ENCODE peak calls at places on chromosomes 13 and 19, in ten cellular contexts. Q is hippocampal formation; M is fibroblast of the aortic adventitia; P is stimulated activated CD4-positive, alpha-beta T cell treated with anti-CD3 and anti-CD28 coated beads, Interleukin-1b, Interleukin-23, amount 100 ng/mL, for 24 hours; N is activated CD4-positive, alpha-beta memory T cell treated with anti-CD3 and anti-CD28 coated beads for 36 hours; E is AG09309; T is cardiac fibroblast; K is SK-N-SH; B is NCI-H446 treated with DMSO at 0.1 percent for 48 hours; R is fibroblast of mammary gland. G is an unnamed sample.

GRCh38 chr13:113834496-113835200 is 29.2 kb downstream of the GAS6 start:
- DNase-seq in Q (no peak), M (no peak), P (no peak), N (no peak), E (no peak), T (no peak), K (no peak), B (no peak), R (no peak), G (no peak)

GRCh38 chr13:113914333-113915011 is 50.6 kb upstream of the GAS6 start:
- DNase-seq in Q (no peak), M (no peak), P (no peak), N (no peak), E (no peak), T (no peak), K (no peak), B (no peak), R (no peak), G (no peak)

GRCh38 chr13:51600703-51601102 is 16.4 kb downstream of the WDFY2 start:
- DNase-seq in Q (no peak), M (no peak), P (no peak), N (no peak), E (no peak), T (no peak), K (no peak), B (no peak), R (no peak), G (no peak)

GRCh38 chr19:33553530-33554310 is 32.1 kb upstream of the PEPD start:
- DNase-seq in Q (no peak), M (no peak), P (no peak), N (no peak), E (no peak), T (no peak), K (no peak), B (no peak), R (no peak), G (no peak)

GRCh38 chr19:13010038-13010991 is 15.0 kb downstream of the NFIX start:
- DNase-seq in Q (no peak), M (peak), P (no peak), N (no peak), E (no peak), T (no peak), K (no peak), B (no peak), R (peak), G (no peak)

GRCh38 chr19:38685666-38686529 is 38.4 kb downstream of the ACTN4 start:
- DNase-seq in Q (no peak), M (peak), P (no peak), N (peak), E (no peak), T (peak), K (peak), B (peak), R (peak), G (no peak)

GRCh38 chr19:51342631-51343569 is 961 bp upstream of the VSIG10L start:
- DNase-seq in Q (no peak), M (no peak), P (no peak), N (no peak), E (no peak), T (no peak), K (no peak), B (no peak), R (no peak), G (no peak)

GRCh38 chr19:28838909-28839308 is 374.0 kb downstream of the UQCRFS1 start:
- DNase-seq in Q (no peak), M (no peak), P (no peak), N (no peak), E (no peak), T (no peak), K (no peak), B (no peak), R (no peak), G (no peak)

GRCh38 chr19:13865578-13866462 is 11.1 kb upstream of the NANOS3 start:
- DNase-seq in Q (no peak), M (no peak), P (no peak), N (no peak), E (no peak), T (no peak), K (peak), B (no peak), R (no peak), G (no peak)

GRCh38 chr19:21566073-21566472 is 60.7 kb downstream of the ZNF429 start:
- DNase-seq in Q (no peak), M (no peak), P (no peak), N (peak), E (no peak), T (no peak), K (no peak), B (no peak), R (no peak), G (no peak)

GRCh38 chr13:25570185-25570584 is 198.4 kb downstream of the ATP8A2 start:
- DNase-seq in Q (no peak), M (no peak), P (no peak), N (no peak), E (no peak), T (no peak), K (no peak), B (no peak), R (no peak), G (no peak)

GRCh38 chr19:13277104-13277809 is 127.0 kb downstream of the IER2 start:
- DNase-seq in Q (peak), M (peak), P (peak), N (peak), E (peak), T (peak), K (peak), B (peak), R (peak), G (no peak)

GRCh38 chr19:33558846-33559245 is 37.3 kb upstream of the PEPD start:
- DNase-seq in Q (no peak), M (no peak), P (no peak), N (no peak), E (no peak), T (no peak), K (no peak), B (no peak), R (peak), G (no peak)

GRCh38 chr19:40266111-40266510 is 19.0 kb downstream of the AKT2 start:
- DNase-seq in Q (no peak), M (no peak), P (no peak), N (no peak), E (no peak), T (no peak), K (no peak), B (no peak), R (no peak), G (no peak)

GRCh38 chr13:99796175-99796819 is 175.3 kb downstream of the ZIC5 start:
- DNase-seq in Q (no peak), M (peak), P (peak), N (peak), E (no peak), T (peak), K (no peak), B (no peak), R (peak), G (no peak)

GRCh38 chr13:21045101-21045500 is 16.3 kb downstream of the LATS2 start:
- DNase-seq in Q (no peak), M (no peak), P (no peak), N (no peak), E (no peak), T (no peak), K (no peak), B (no peak), R (no peak), G (no peak)

GRCh38 chr13:43245374-43245964 is 222.1 kb downstream of the DNAJC15 start:
- DNase-seq in Q (no peak), M (peak), P (no peak), N (no peak), E (peak), T (peak), K (no peak), B (no peak), R (peak), G (no peak)

GRCh38 chr19:7488736-7489353 is at the start of gene PEX11G:
- DNase-seq in Q (peak), M (peak), P (peak), N (peak), E (no peak), T (peak), K (peak), B (no peak), R (peak), G (peak)

GRCh38 chr19:47427241-47428176 is 8.2 kb upstream of the MEIS3 start:
- DNase-seq in Q (no peak), M (peak), P (peak), N (peak), E (no peak), T (peak), K (peak), B (peak), R (peak), G (no peak)

GRCh38 chr13:59991395-59991794 is 172.3 kb downstream of the DIAPH3 start:
- DNase-seq in Q (no peak), M (no peak), P (no peak), N (no peak), E (no peak), T (no peak), K (no peak), B (no peak), R (no peak), G (no peak)

G was measured in caudate nucleus.